ENCODE peak calls at places on chromosome 11, in six cellular contexts. Z is NCI-H146, J is immature natural killer cell, B is gastrocnemius medialis, N is HEK293T, L is NCI-H1105. V is an unnamed sample.

GRCh38 chr11:2857276-2857675 is 28.3 kb downstream of the CDKN1C start:
- DNase-seq in Z (no peak), J (no peak), B (no peak), N (no peak), L (no peak), V (no peak)

GRCh38 chr11:64754919-64755662 is 4.7 kb downstream of the PYGM start:
- DNase-seq in Z (no peak), J (no peak), B (no peak), N (no peak), L (no peak), V (no peak)

GRCh38 chr11:772429-773390 is 4.6 kb downstream of the GATD1 start:
- DNase-seq in Z (no peak), J (no peak), B (no peak), N (no peak), L (no peak), V (no peak)

GRCh38 chr11:60950024-60950423 is 2.0 kb downstream of the SLC15A3 start:
- DNase-seq in Z (no peak), J (no peak), B (no peak), N (no peak), L (no peak), V (no peak)

GRCh38 chr11:77236901-77237300 is 64.6 kb downstream of the GDPD4 start:
- DNase-seq in Z (no peak), J (no peak), B (no peak), N (no peak), L (no peak), V (no peak)

GRCh38 chr11:8149726-8150125 is 19.1 kb downstream of the RIC3 start:
- DNase-seq in Z (no peak), J (no peak), B (no peak), N (no peak), L (no peak), V (no peak)

GRCh38 chr11:119803726-119804294 is 74.8 kb upstream of the NECTIN1 start:
- DNase-seq in Z (no peak), J (no peak), B (no peak), N (no peak), L (no peak), V (no peak)

GRCh38 chr11:33633251-33634003 is 67.2 kb downstream of the C11orf91 start:
- DNase-seq in Z (peak; percentile 90), J (no peak), B (no peak), N (no peak), L (no peak), V (no peak)

GRCh38 chr11:33642461-33643166 is 58.0 kb downstream of the C11orf91 start:
- DNase-seq in Z (no peak), J (no peak), B (no peak), N (no peak), L (no peak), V (no peak)

GRCh38 chr11:221998-222789 is 13.9 kb downstream of the SIRT3 start:
- DNase-seq in Z (no peak), J (no peak), B (no peak), N (no peak), L (no peak), V (no peak)

GRCh38 chr11:86172894-86173293 is 71.7 kb upstream of the EED start:
- DNase-seq in Z (no peak), J (no peak), B (no peak), N (no peak), L (no peak), V (no peak)

GRCh38 chr11:125952973-125953372 is 7.1 kb downstream of the VSIG10L2 start:
- DNase-seq in Z (peak; percentile 4), J (no peak), B (peak; percentile 38), N (no peak), L (peak; percentile 65), V (no peak)

GRCh38 chr11:73308963-73309960 is 1.2 kb downstream of the ARHGEF17 start:
- DNase-seq in Z (peak; percentile 47), J (no peak), B (peak; percentile 60), N (no peak), L (no peak), V (peak; percentile 81)

GRCh38 chr11:110091995-110092576 is 1.1 kb upstream of the ZC3H12C start:
- DNase-seq in Z (no peak), J (no peak), B (no peak), N (peak; percentile 17), L (peak; percentile 54), V (no peak)